ENCODE peak calls at places on chromosomes 1 and 21, in nine cellular contexts. One of them, this sample, is unnamed.

GRCh38 chr21:29245104-29245643 is 53.5 kb upstream of the BACH1 start:
- DNase-seq in activated CD8-positive, alpha-beta memory T cell treated with anti-CD3 and anti-CD28 coated beads for 48 hours: no peak
- DNase-seq in coronary artery: no peak
- DNase-seq in fibroblast of lung: no peak
- DNase-seq in IMR-90: peak; percentile 61
- DNase-seq in activated CD4-positive, CD25-positive, alpha-beta regulatory T cell treated with anti-CD3 and anti-CD28 coated beads, Interleukin-2, amount 50 U/mL, for 72 hours: no peak
- DNase-seq in left ventricle myocardium superior: no peak
- DNase-seq in cardiac muscle cell: no peak
- DNase-seq in caudate nucleus: no peak
- DNase-seq in this sample: peak; percentile 35

GRCh38 chr1:184590163-184590750 is 164.4 kb downstream of the EDEM3 start:
- DNase-seq in IMR-90: no peak
- DNase-seq in cardiac muscle cell: no peak
- DNase-seq in coronary artery: no peak
- DNase-seq in activated CD4-positive, CD25-positive, alpha-beta regulatory T cell treated with anti-CD3 and anti-CD28 coated beads, Interleukin-2, amount 50 U/mL, for 72 hours: no peak
- DNase-seq in activated CD8-positive, alpha-beta memory T cell treated with anti-CD3 and anti-CD28 coated beads for 48 hours: no peak
- DNase-seq in left ventricle myocardium superior: no peak
- DNase-seq in caudate nucleus: no peak
- DNase-seq in fibroblast of lung: no peak
- DNase-seq in this sample: no peak

GRCh38 chr1:57633055-57633454 is 209.2 kb upstream of the DAB1 start:
- DNase-seq in fibroblast of lung: no peak
- DNase-seq in activated CD4-positive, CD25-positive, alpha-beta regulatory T cell treated with anti-CD3 and anti-CD28 coated beads, Interleukin-2, amount 50 U/mL, for 72 hours: no peak
- DNase-seq in coronary artery: no peak
- DNase-seq in activated CD8-positive, alpha-beta memory T cell treated with anti-CD3 and anti-CD28 coated beads for 48 hours: no peak
- DNase-seq in cardiac muscle cell: no peak
- DNase-seq in IMR-90: no peak
- DNase-seq in caudate nucleus: no peak
- DNase-seq in left ventricle myocardium superior: no peak
- DNase-seq in this sample: no peak

GRCh38 chr1:40532844-40533424 is 1.5 kb downstream of the ZNF684 start:
- DNase-seq in caudate nucleus: no peak
- DNase-seq in activated CD4-positive, CD25-positive, alpha-beta regulatory T cell treated with anti-CD3 and anti-CD28 coated beads, Interleukin-2, amount 50 U/mL, for 72 hours: no peak
- DNase-seq in activated CD8-positive, alpha-beta memory T cell treated with anti-CD3 and anti-CD28 coated beads for 48 hours: no peak
- DNase-seq in coronary artery: no peak
- DNase-seq in cardiac muscle cell: peak; percentile 65
- DNase-seq in left ventricle myocardium superior: no peak
- DNase-seq in IMR-90: peak; percentile 55
- DNase-seq in fibroblast of lung: peak; percentile 49
- DNase-seq in this sample: peak; percentile 56

GRCh38 chr1:47468759-47469404 is 31.0 kb downstream of the FOXD2 start:
- DNase-seq in left ventricle myocardium superior: no peak
- DNase-seq in IMR-90: no peak
- DNase-seq in activated CD8-positive, alpha-beta memory T cell treated with anti-CD3 and anti-CD28 coated beads for 48 hours: no peak
- DNase-seq in caudate nucleus: no peak
- DNase-seq in fibroblast of lung: no peak
- DNase-seq in cardiac muscle cell: no peak
- DNase-seq in coronary artery: no peak
- DNase-seq in activated CD4-positive, CD25-positive, alpha-beta regulatory T cell treated with anti-CD3 and anti-CD28 coated beads, Interleukin-2, amount 50 U/mL, for 72 hours: no peak
- DNase-seq in this sample: no peak

GRCh38 chr1:177780096-177780700 is 189.7 kb downstream of the SEC16B start:
- DNase-seq in cardiac muscle cell: peak; percentile 82
- DNase-seq in caudate nucleus: no peak
- DNase-seq in activated CD4-positive, CD25-positive, alpha-beta regulatory T cell treated with anti-CD3 and anti-CD28 coated beads, Interleukin-2, amount 50 U/mL, for 72 hours: no peak
- DNase-seq in coronary artery: no peak
- DNase-seq in left ventricle myocardium superior: no peak
- DNase-seq in activated CD8-positive, alpha-beta memory T cell treated with anti-CD3 and anti-CD28 coated beads for 48 hours: no peak
- DNase-seq in fibroblast of lung: peak; percentile 58
- DNase-seq in IMR-90: peak; percentile 57
- DNase-seq in this sample: peak; percentile 49

GRCh38 chr1:55010194-55010886 is 11.6 kb downstream of the BSND start:
- DNase-seq in left ventricle myocardium superior: no peak
- DNase-seq in fibroblast of lung: no peak
- DNase-seq in activated CD8-positive, alpha-beta memory T cell treated with anti-CD3 and anti-CD28 coated beads for 48 hours: no peak
- DNase-seq in coronary artery: no peak
- DNase-seq in IMR-90: no peak
- DNase-seq in cardiac muscle cell: no peak
- DNase-seq in caudate nucleus: no peak
- DNase-seq in activated CD4-positive, CD25-positive, alpha-beta regulatory T cell treated with anti-CD3 and anti-CD28 coated beads, Interleukin-2, amount 50 U/mL, for 72 hours: no peak
- DNase-seq in this sample: no peak

GRCh38 chr1:107405241-107405640 is 264.4 kb downstream of the NTNG1 start:
- DNase-seq in activated CD8-positive, alpha-beta memory T cell treated with anti-CD3 and anti-CD28 coated beads for 48 hours: no peak
- DNase-seq in fibroblast of lung: peak; percentile 85
- DNase-seq in cardiac muscle cell: peak; percentile 14
- DNase-seq in activated CD4-positive, CD25-positive, alpha-beta regulatory T cell treated with anti-CD3 and anti-CD28 coated beads, Interleukin-2, amount 50 U/mL, for 72 hours: no peak
- DNase-seq in caudate nucleus: no peak
- DNase-seq in coronary artery: no peak
- DNase-seq in IMR-90: peak; percentile 7
- DNase-seq in left ventricle myocardium superior: no peak
- DNase-seq in this sample: no peak

GRCh38 chr1:100265562-100265930 is 470 bp upstream of the RTCA start:
- DNase-seq in IMR-90: peak; percentile 38
- DNase-seq in activated CD8-positive, alpha-beta memory T cell treated with anti-CD3 and anti-CD28 coated beads for 48 hours: no peak
- DNase-seq in fibroblast of lung: peak; percentile 64
- DNase-seq in activated CD4-positive, CD25-positive, alpha-beta regulatory T cell treated with anti-CD3 and anti-CD28 coated beads, Interleukin-2, amount 50 U/mL, for 72 hours: no peak
- DNase-seq in coronary artery: no peak
- DNase-seq in cardiac muscle cell: peak; percentile 59
- DNase-seq in left ventricle myocardium superior: no peak
- DNase-seq in caudate nucleus: no peak
- DNase-seq in this sample: no peak

GRCh38 chr1:43668956-43669355 is 19.0 kb downstream of the KDM4A start:
- DNase-seq in coronary artery: no peak
- DNase-seq in caudate nucleus: no peak
- DNase-seq in left ventricle myocardium superior: no peak
- DNase-seq in cardiac muscle cell: no peak
- DNase-seq in fibroblast of lung: peak; percentile 71
- DNase-seq in activated CD4-positive, CD25-positive, alpha-beta regulatory T cell treated with anti-CD3 and anti-CD28 coated beads, Interleukin-2, amount 50 U/mL, for 72 hours: no peak
- DNase-seq in activated CD8-positive, alpha-beta memory T cell treated with anti-CD3 and anti-CD28 coated beads for 48 hours: no peak
- DNase-seq in IMR-90: peak; percentile 54
- DNase-seq in this sample: no peak

GRCh38 chr1:88029142-88029541 is 654.9 kb upstream of the PKN2 start:
- DNase-seq in caudate nucleus: no peak
- DNase-seq in IMR-90: peak; percentile 2
- DNase-seq in cardiac muscle cell: peak; percentile 55
- DNase-seq in fibroblast of lung: peak; percentile 12
- DNase-seq in coronary artery: no peak
- DNase-seq in activated CD8-positive, alpha-beta memory T cell treated with anti-CD3 and anti-CD28 coated beads for 48 hours: no peak
- DNase-seq in activated CD4-positive, CD25-positive, alpha-beta regulatory T cell treated with anti-CD3 and anti-CD28 coated beads, Interleukin-2, amount 50 U/mL, for 72 hours: no peak
- DNase-seq in left ventricle myocardium superior: no peak
- DNase-seq in this sample: no peak

GRCh38 chr1:108051625-108052382 is 86.8 kb upstream of the VAV3 start:
- DNase-seq in cardiac muscle cell: no peak
- DNase-seq in activated CD8-positive, alpha-beta memory T cell treated with anti-CD3 and anti-CD28 coated beads for 48 hours: no peak
- DNase-seq in IMR-90: no peak
- DNase-seq in left ventricle myocardium superior: no peak
- DNase-seq in activated CD4-positive, CD25-positive, alpha-beta regulatory T cell treated with anti-CD3 and anti-CD28 coated beads, Interleukin-2, amount 50 U/mL, for 72 hours: no peak
- DNase-seq in caudate nucleus: no peak
- DNase-seq in coronary artery: no peak
- DNase-seq in fibroblast of lung: no peak
- DNase-seq in this sample: no peak

GRCh38 chr1:77175230-77175844 is 43.9 kb downstream of the PIGK start:
- DNase-seq in caudate nucleus: no peak
- DNase-seq in fibroblast of lung: peak; percentile 6
- DNase-seq in left ventricle myocardium superior: no peak
- DNase-seq in coronary artery: no peak
- DNase-seq in activated CD8-positive, alpha-beta memory T cell treated with anti-CD3 and anti-CD28 coated beads for 48 hours: no peak
- DNase-seq in activated CD4-positive, CD25-positive, alpha-beta regulatory T cell treated with anti-CD3 and anti-CD28 coated beads, Interleukin-2, amount 50 U/mL, for 72 hours: no peak
- DNase-seq in IMR-90: peak; percentile 6
- DNase-seq in cardiac muscle cell: no peak
- DNase-seq in this sample: no peak

This sample was measured in NCI-H345.